ENCODE peak calls at places on chromosomes 6 and 20, in nine cellular contexts. U is PC-3, Q is WERI-Rb-1, K is heart left ventricle, D is uterus, N is left lung, P is cardiac muscle cell, Z is colonic mucosa, S is sigmoid colon. I is an unnamed sample.

GRCh38 chr20:18403269-18403668 is 63.6 kb downstream of the DZANK1 start:
- DNase-seq in K (no peak), D (no peak), Z (no peak), U (no peak), N (no peak), P (no peak), S (no peak), Q (no peak), I (no peak)

GRCh38 chr20:23588434-23589403 is 17.0 kb downstream of the CST9 start:
- DNase-seq in Z (peak; percentile 11), K (no peak), S (no peak), U (no peak), D (no peak), P (no peak), N (no peak), Q (no peak), I (no peak)

GRCh38 chr6:82951389-82951788 is 114.3 kb downstream of the UBE3D start:
- DNase-seq in Z (no peak), D (no peak), S (no peak), Q (no peak), N (no peak), P (no peak), U (peak; percentile 85), K (no peak), I (no peak)

GRCh38 chr20:58567437-58567836 is 52.2 kb upstream of the APCDD1L start:
- DNase-seq in N (no peak), D (no peak), K (no peak), U (no peak), Q (no peak), Z (no peak), S (no peak), P (no peak), I (peak; percentile 79)

GRCh38 chr6:29081312-29081711 is 5.8 kb downstream of the OR2B3 start:
- DNase-seq in Q (no peak), Z (no peak), K (no peak), N (no peak), S (no peak), D (no peak), U (no peak), P (no peak), I (no peak)

GRCh38 chr6:144745434-144745833 is 460.3 kb downstream of the UTRN start:
- DNase-seq in U (no peak), K (no peak), D (no peak), Z (no peak), P (no peak), N (no peak), S (no peak), Q (no peak), I (no peak)

GRCh38 chr6:104256547-104257144 is 603.1 kb downstream of the HACE1 start:
- DNase-seq in D (no peak), U (no peak), Q (no peak), Z (no peak), K (no peak), N (no peak), S (no peak), P (no peak), I (no peak)

GRCh38 chr20:63565699-63566335 is 8.2 kb downstream of the HELZ2 start:
- DNase-seq in U (no peak), K (no peak), Z (no peak), P (no peak), S (no peak), N (no peak), D (no peak), Q (no peak), I (peak; percentile 88)

GRCh38 chr20:46951405-46951804 is 56.8 kb downstream of the EYA2 start:
- DNase-seq in U (peak; percentile 51), P (no peak), Q (no peak), Z (no peak), D (no peak), N (no peak), S (no peak), K (no peak), I (no peak)

GRCh38 chr20:62993856-62994494 is 12.8 kb downstream of the BHLHE23 start:
- DNase-seq in K (no peak), Q (peak; percentile 92), P (no peak), N (no peak), Z (no peak), D (no peak), S (no peak), U (no peak), I (no peak)

GRCh38 chr6:47938411-47938810 is 156.6 kb downstream of the OPN5 start:
- DNase-seq in Z (no peak), Q (no peak), D (no peak), U (no peak), K (no peak), N (no peak), P (no peak), S (no peak), I (no peak)

GRCh38 chr6:112049996-112050395 is 3.9 kb upstream of the CCN6 start:
- DNase-seq in N (no peak), K (no peak), S (no peak), D (no peak), P (no peak), U (no peak), Z (no peak), Q (no peak), I (no peak)

GRCh38 chr6:34052071-34052825 is 93.6 kb downstream of the GRM4 start:
- DNase-seq in S (no peak), U (no peak), P (no peak), Q (no peak), K (no peak), Z (no peak), D (no peak), N (no peak), I (no peak)

GRCh38 chr20:58721951-58722371 is 29.4 kb downstream of the NPEPL1 start:
- DNase-seq in K (peak; percentile 42), Q (peak; percentile 2), S (peak; percentile 69), N (peak; percentile 34), D (no peak), P (no peak), Z (peak; percentile 16), U (no peak), I (peak; percentile 74)

GRCh38 chr6:72826033-72826432 is 204.2 kb downstream of the KCNQ5 start:
- DNase-seq in N (no peak), U (peak; percentile 68), Q (no peak), P (peak; percentile 22), Z (no peak), S (no peak), D (no peak), K (no peak), I (no peak)

DNA sequence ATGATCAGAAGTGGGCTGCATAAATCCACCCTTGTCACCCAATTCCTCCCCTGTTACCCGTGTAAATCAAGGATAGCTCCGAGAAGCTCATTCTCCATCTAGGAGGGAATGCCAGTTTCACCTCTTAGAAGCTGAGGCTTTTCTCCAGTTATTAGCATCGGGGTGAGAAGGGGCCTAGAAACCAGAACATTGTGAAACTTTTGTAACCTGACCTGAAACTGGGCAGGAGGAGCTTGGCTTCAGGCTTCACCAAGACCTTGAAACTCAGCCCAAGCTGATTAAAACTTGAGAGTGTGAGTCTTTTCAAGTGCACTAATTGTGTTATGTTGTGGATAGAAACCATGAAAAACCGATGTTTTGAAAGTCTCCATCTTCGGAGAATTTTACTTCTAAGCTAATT is 103.1 kb downstream of the BMP2 start:
- DNase-seq in U (no peak), Q (no peak), N (no peak), D (no peak), Z (no peak), K (no peak), P (no peak), S (no peak), I (no peak)
- H3K4me3 ChIP-seq in U (no peak overlapping the region), Q (no peak overlapping the region), N (no peak overlapping the region), D (no peak overlapping the region), Z (no peak overlapping the region), K (no peak overlapping the region), P (no peak overlapping the region), S (no peak overlapping the region), I (no peak overlapping the region)

DNA sequence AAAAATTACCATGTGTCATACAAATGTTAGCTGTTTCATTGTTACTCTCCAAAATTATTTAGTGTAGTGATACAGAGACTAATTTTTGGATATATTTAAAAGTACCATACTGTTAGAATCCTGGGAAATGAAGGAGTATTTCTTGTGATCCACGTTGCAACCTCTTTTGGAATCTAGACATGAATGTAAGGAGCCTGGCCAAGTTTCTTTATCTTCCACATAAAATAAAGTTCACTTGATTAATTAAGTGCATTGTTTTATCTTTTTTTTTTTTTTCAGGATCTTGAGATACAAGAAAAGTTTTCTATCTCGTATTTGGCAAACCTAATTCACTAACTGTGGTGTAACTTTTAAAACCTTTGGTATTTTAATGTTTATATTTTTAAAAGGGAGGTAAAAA is 270.7 kb downstream of the SOX4 start:
- DNase-seq in Z (no peak), S (no peak), N (no peak), D (no peak), U (no peak), P (no peak), K (no peak), Q (no peak), I (no peak)
- H3K9me3 ChIP-seq in Z (no peaks in the 10 kb centered on the region), S (no peaks in the 10 kb centered on the region), N (no peaks in the 10 kb centered on the region), D (no peaks in the 10 kb centered on the region), U (no peaks in the 10 kb centered on the region), P (no peaks in the 10 kb centered on the region), K (no peaks in the 10 kb centered on the region), Q (peaks cover 2% of the 10 kb centered on the region), I (no peaks in the 10 kb centered on the region)

DNA sequence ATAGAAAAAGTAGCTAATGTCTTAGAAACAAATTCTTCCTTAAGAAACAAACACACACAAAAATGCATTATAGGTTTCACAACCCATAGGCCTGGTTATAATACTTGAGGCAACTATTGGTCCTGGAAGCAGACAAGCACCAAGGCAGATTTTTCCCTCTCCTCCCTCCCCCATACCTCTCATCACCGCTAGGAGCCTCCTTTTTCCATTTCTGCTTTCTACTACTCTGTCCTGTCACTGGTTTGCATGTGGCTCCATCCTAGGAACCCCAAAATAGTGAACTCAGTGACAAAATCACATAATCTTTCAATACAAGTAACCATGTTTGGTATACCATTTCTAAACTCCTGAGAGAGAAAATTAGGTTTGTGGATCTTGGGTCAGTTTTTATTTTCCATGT is 66.1 kb downstream of the HMGCLL1 start:
- DNase-seq in S (no peak), Q (no peak), Z (no peak), D (no peak), K (no peak), N (no peak), U (peak; percentile 10), P (no peak), I (no peak)
- TF ChIP-seq CTCF in S (no peak), Q (peak; percentile 8), Z (no peak), D (no peak), K (no peak), N (no peak), U (peak; percentile 52), P (no peak), I (no peak)

GRCh38 chr6:143037470-143037869 is 23.2 kb upstream of the AIG1 start:
- DNase-seq in Q (no peak), Z (no peak), U (no peak), K (no peak), N (no peak), D (no peak), P (no peak), S (no peak), I (no peak)

GRCh38 chr6:143038845-143039244 is 21.8 kb upstream of the AIG1 start:
- DNase-seq in N (no peak), S (no peak), Q (no peak), P (no peak), Z (no peak), D (no peak), U (no peak), K (no peak), I (no peak)

GRCh38 chr6:143034689-143035334 is 25.9 kb upstream of the AIG1 start:
- DNase-seq in D (no peak), S (no peak), K (no peak), Z (peak; percentile 68), Q (no peak), U (peak; percentile 32), P (no peak), N (peak; percentile 38), I (no peak)

GRCh38 chr6:143039548-143039947 is 21.1 kb upstream of the AIG1 start:
- DNase-seq in P (no peak), U (no peak), K (no peak), N (no peak), Q (no peak), D (no peak), Z (no peak), S (no peak), I (no peak)

GRCh38 chr6:143040018-143040417 is 20.7 kb upstream of the AIG1 start:
- DNase-seq in U (no peak), S (no peak), K (no peak), P (no peak), N (no peak), Q (no peak), D (no peak), Z (no peak), I (no peak)
- H3K4me3 ChIP-seq in U (no peak overlapping the region), S (no peak overlapping the region), K (no peak overlapping the region), P (no peak overlapping the region), N (no peak overlapping the region), Q (no peak overlapping the region), D (no peak overlapping the region), Z (no peak overlapping the region), I (no peak overlapping the region)